ENCODE peak calls at places on chromosomes 3 and 15, in four cellular contexts. N is left cardiac atrium; Q is amygdala; J is effector memory CD8-positive, alpha-beta T cell. V is an unnamed sample.

GRCh38 chr3:157493627-157494550 is 9.3 kb downstream of the VEPH1 start:
- DNase-seq in J (no peak), N (no peak), Q (no peak), V (no peak)

GRCh38 chr3:89314454-89314853 is 207.0 kb downstream of the EPHA3 start:
- DNase-seq in Q (no peak), J (no peak), N (no peak), V (no peak)

GRCh38 chr3:114545196-114545595 is 251.4 kb downstream of the TIGIT start:
- DNase-seq in N (no peak), J (no peak), Q (no peak), V (no peak)

GRCh38 chr3:100257601-100258000 is 3.2 kb upstream of the TBC1D23 start:
- DNase-seq in Q (no peak), J (no peak), N (no peak), V (no peak)

GRCh38 chr3:127132876-127133275 is 60.1 kb upstream of the PRR23E start:
- DNase-seq in N (no peak), J (no peak), Q (no peak), V (no peak)

GRCh38 chr15:98800437-98801233 is 152.3 kb downstream of the IGF1R start:
- DNase-seq in Q (peak; percentile 71), J (no peak), N (peak; percentile 72), V (peak; percentile 55)

GRCh38 chr3:39189648-39190269 is 2.6 kb downstream of the XIRP1 start:
- DNase-seq in N (peak; percentile 72), Q (peak; percentile 50), J (peak; percentile 69), V (peak; percentile 89)

GRCh38 chr3:23071306-23071705 is 131.8 kb upstream of the UBE2E2 start:
- DNase-seq in Q (no peak), J (no peak), N (no peak), V (no peak)

GRCh38 chr3:104005815-104006214 is 1360.9 kb upstream of the ALCAM start:
- DNase-seq in J (no peak), Q (no peak), N (no peak), V (peak; percentile 14)

GRCh38 chr15:31554261-31554660 is 227.6 kb downstream of the KLF13 start:
- DNase-seq in J (no peak), N (peak; percentile 64), Q (no peak), V (no peak)